ENCODE peak calls at places on chromosomes 11 and 22, in four cellular contexts. One of them, this sample, is unnamed.

GRCh38 chr22:30992565-30992964 is 23.5 kb downstream of the TUG1 start:
- DNase-seq in IMR-90: no peak
- DNase-seq in ovary: no peak
- DNase-seq in esophagus squamous epithelium: no peak
- DNase-seq in this sample: no peak

GRCh38 chr11:24598636-24599035 is 101.8 kb downstream of the LUZP2 start:
- DNase-seq in IMR-90: no peak
- DNase-seq in ovary: no peak
- DNase-seq in esophagus squamous epithelium: no peak
- DNase-seq in this sample: no peak

GRCh38 chr22:17785185-17786184 is 11.2 kb upstream of the BID start:
- DNase-seq in IMR-90: no peak
- DNase-seq in ovary: peak; percentile 60
- DNase-seq in esophagus squamous epithelium: no peak
- DNase-seq in this sample: peak; percentile 79

GRCh38 chr11:19846654-19847330 is 134.2 kb downstream of the NAV2 start:
- DNase-seq in IMR-90: peak; percentile 30
- DNase-seq in ovary: peak; percentile 86
- DNase-seq in esophagus squamous epithelium: no peak
- DNase-seq in this sample: no peak

GRCh38 chr11:81036168-81036870 is 1595.5 kb upstream of the TENM4 start:
- DNase-seq in IMR-90: no peak
- DNase-seq in ovary: no peak
- DNase-seq in esophagus squamous epithelium: no peak
- DNase-seq in this sample: no peak

GRCh38 chr11:104175769-104176168 is 11.8 kb upstream of the PDGFD start:
- DNase-seq in IMR-90: no peak
- DNase-seq in ovary: no peak
- DNase-seq in esophagus squamous epithelium: no peak
- DNase-seq in this sample: no peak

GRCh38 chr11:121520243-121521144 is 67.7 kb upstream of the SORL1-AS1 start:
- DNase-seq in IMR-90: peak; percentile 89
- DNase-seq in ovary: no peak
- DNase-seq in esophagus squamous epithelium: no peak
- DNase-seq in this sample: no peak

GRCh38 chr11:17753153-17753552 is 18.6 kb downstream of the KCNC1 start:
- DNase-seq in IMR-90: no peak
- DNase-seq in ovary: no peak
- DNase-seq in esophagus squamous epithelium: no peak
- DNase-seq in this sample: peak; percentile 19

GRCh38 chr11:46300270-46300669 is 22.8 kb downstream of the CREB3L1 start:
- DNase-seq in IMR-90: no peak
- DNase-seq in ovary: no peak
- DNase-seq in esophagus squamous epithelium: no peak
- DNase-seq in this sample: no peak

GRCh38 chr11:72695354-72695753 is 21.1 kb upstream of the PDE2A start:
- DNase-seq in IMR-90: no peak
- DNase-seq in ovary: no peak
- DNase-seq in esophagus squamous epithelium: no peak
- DNase-seq in this sample: no peak

GRCh38 chr22:50302564-50302963 is 4.9 kb downstream of the PLXNB2 start:
- DNase-seq in IMR-90: no peak
- DNase-seq in ovary: no peak
- DNase-seq in esophagus squamous epithelium: no peak
- DNase-seq in this sample: no peak

GRCh38 chr22:39236321-39237275 is 8.2 kb downstream of the PDGFB start:
- DNase-seq in IMR-90: no peak
- DNase-seq in ovary: no peak
- DNase-seq in esophagus squamous epithelium: no peak
- DNase-seq in this sample: no peak

GRCh38 chr22:50576070-50576469 is 2.2 kb downstream of the CPT1B start:
- DNase-seq in IMR-90: peak; percentile 44
- DNase-seq in ovary: no peak
- DNase-seq in esophagus squamous epithelium: no peak
- DNase-seq in this sample: no peak

GRCh38 chr11:13140028-13140870 is 131.1 kb downstream of the RASSF10 start:
- DNase-seq in IMR-90: peak; percentile 26
- DNase-seq in ovary: no peak
- DNase-seq in esophagus squamous epithelium: no peak
- DNase-seq in this sample: no peak

GRCh38 chr22:22955866-22956535 is 68.4 kb downstream of the IGLL5 start:
- DNase-seq in IMR-90: peak; percentile 61
- DNase-seq in ovary: peak; percentile 63
- DNase-seq in esophagus squamous epithelium: no peak
- DNase-seq in this sample: peak; percentile 89

GRCh38 chr11:117221775-117222517 is 9.9 kb downstream of the PCSK7 start:
- DNase-seq in IMR-90: peak; percentile 72
- DNase-seq in ovary: peak; percentile 89
- DNase-seq in esophagus squamous epithelium: no peak
- DNase-seq in this sample: peak; percentile 58

GRCh38 chr11:118275184-118275583 is 11.1 kb upstream of the MPZL2 start:
- DNase-seq in IMR-90: no peak
- DNase-seq in ovary: no peak
- DNase-seq in esophagus squamous epithelium: no peak
- DNase-seq in this sample: no peak

GRCh38 chr22:33896801-33897620 is 23.3 kb downstream of the LARGE1 start:
- DNase-seq in IMR-90: peak; percentile 45
- DNase-seq in ovary: no peak
- DNase-seq in esophagus squamous epithelium: no peak
- DNase-seq in this sample: no peak

GRCh38 chr11:69968407-69969347 is 109.4 kb upstream of the ANO1 start:
- DNase-seq in IMR-90: no peak
- DNase-seq in ovary: peak; percentile 46
- DNase-seq in esophagus squamous epithelium: no peak
- DNase-seq in this sample: no peak

GRCh38 chr11:80388133-80388532 is 947.3 kb upstream of the TENM4 start:
- DNase-seq in IMR-90: no peak
- DNase-seq in ovary: no peak
- DNase-seq in esophagus squamous epithelium: no peak
- DNase-seq in this sample: no peak

GRCh38 chr22:27597703-27598444 is 203.7 kb downstream of the MN1 start:
- DNase-seq in IMR-90: no peak
- DNase-seq in ovary: no peak
- DNase-seq in esophagus squamous epithelium: no peak
- DNase-seq in this sample: no peak

GRCh38 chr22:27097933-27098332 is 440.5 kb downstream of the MIAT start:
- DNase-seq in IMR-90: no peak
- DNase-seq in ovary: no peak
- DNase-seq in esophagus squamous epithelium: no peak
- DNase-seq in this sample: no peak

GRCh38 chr11:86672007-86672621 is at the start of gene ME3:
- DNase-seq in IMR-90: peak; percentile 44
- DNase-seq in ovary: peak; percentile 84
- DNase-seq in esophagus squamous epithelium: no peak
- DNase-seq in this sample: peak; percentile 73

GRCh38 chr22:50310949-50311444 is 3.6 kb upstream of the PLXNB2 start:
- DNase-seq in IMR-90: no peak
- DNase-seq in ovary: no peak
- DNase-seq in esophagus squamous epithelium: no peak
- DNase-seq in this sample: no peak

GRCh38 chr22:38570841-38571364 is 920 bp upstream of the DMC1 start:
- DNase-seq in IMR-90: peak; percentile 17
- DNase-seq in ovary: no peak
- DNase-seq in esophagus squamous epithelium: no peak
- DNase-seq in this sample: peak; percentile 57

GRCh38 chr11:28346721-28347120 is 238.5 kb downstream of the METTL15 start:
- DNase-seq in IMR-90: no peak
- DNase-seq in ovary: no peak
- DNase-seq in esophagus squamous epithelium: no peak
- DNase-seq in this sample: no peak

GRCh38 chr11:33867566-33867965 is 24.3 kb downstream of the LMO2 start:
- DNase-seq in IMR-90: no peak
- DNase-seq in ovary: no peak
- DNase-seq in esophagus squamous epithelium: no peak
- DNase-seq in this sample: no peak

GRCh38 chr11:11351042-11351586 is 1.9 kb downstream of the CSNK2A3 start:
- DNase-seq in IMR-90: no peak
- DNase-seq in ovary: no peak
- DNase-seq in esophagus squamous epithelium: no peak
- DNase-seq in this sample: no peak

GRCh38 chr11:15769203-15769602 is 587.1 kb downstream of the SOX6 start:
- DNase-seq in IMR-90: no peak
- DNase-seq in ovary: no peak
- DNase-seq in esophagus squamous epithelium: no peak
- DNase-seq in this sample: no peak

GRCh38 chr11:35454362-35454761 is 35.0 kb upstream of the SLC1A2 start:
- DNase-seq in IMR-90: no peak
- DNase-seq in ovary: no peak
- DNase-seq in esophagus squamous epithelium: no peak
- DNase-seq in this sample: no peak

GRCh38 chr11:80958414-80958813 is 1517.6 kb upstream of the TENM4 start:
- DNase-seq in IMR-90: peak; percentile 1
- DNase-seq in ovary: no peak
- DNase-seq in esophagus squamous epithelium: no peak
- DNase-seq in this sample: no peak

GRCh38 chr11:75022759-75023396 is 34.1 kb downstream of the NEU3 start:
- DNase-seq in IMR-90: peak; percentile 84
- DNase-seq in ovary: peak; percentile 71
- DNase-seq in esophagus squamous epithelium: no peak
- DNase-seq in this sample: peak; percentile 90

GRCh38 chr11:67022341-67022933 is 497 bp upstream of the SYT12 start:
- DNase-seq in IMR-90: peak; percentile 52
- DNase-seq in ovary: peak; percentile 63
- DNase-seq in esophagus squamous epithelium: no peak
- DNase-seq in this sample: no peak

GRCh38 chr11:102914238-102915043 is 39.7 kb upstream of the MMP12 start:
- DNase-seq in IMR-90: peak; percentile 56
- DNase-seq in ovary: no peak
- DNase-seq in esophagus squamous epithelium: no peak
- DNase-seq in this sample: no peak

GRCh38 chr11:92376146-92376599 is 151.6 kb downstream of the FAT3 start:
- DNase-seq in IMR-90: peak; percentile 83
- DNase-seq in ovary: no peak
- DNase-seq in esophagus squamous epithelium: no peak
- DNase-seq in this sample: no peak

GRCh38 chr11:44570411-44571155 is 5.1 kb downstream of the CD82 start:
- DNase-seq in IMR-90: no peak
- DNase-seq in ovary: no peak
- DNase-seq in esophagus squamous epithelium: no peak
- DNase-seq in this sample: no peak
- H3K4me1 ChIP-seq in IMR-90: peaks cover 53% of the 10 kb centered on the region
- H3K4me1 ChIP-seq in ovary: peaks cover 18% of the 10 kb centered on the region
- H3K4me1 ChIP-seq in esophagus squamous epithelium: peaks cover 100% of the 10 kb centered on the region
- H3K4me1 ChIP-seq in this sample: peaks cover 47% of the 10 kb centered on the region

GRCh38 chr11:326842-327580 is 6.4 kb upstream of the IFITM3 start:
- DNase-seq in IMR-90: peak; percentile 42
- DNase-seq in ovary: peak; percentile 93
- DNase-seq in esophagus squamous epithelium: no peak
- DNase-seq in this sample: peak; percentile 97
- TF ChIP-seq POLR2A in IMR-90: no peak
- TF ChIP-seq POLR2A in ovary: peak; percentile 14
- TF ChIP-seq POLR2A in esophagus squamous epithelium: peak; percentile 37
- TF ChIP-seq POLR2A in this sample: no peak

GRCh38 chr11:119721129-119722120 is 7.6 kb downstream of the NECTIN1 start:
- DNase-seq in IMR-90: no peak
- DNase-seq in ovary: no peak
- DNase-seq in esophagus squamous epithelium: no peak
- DNase-seq in this sample: no peak
- TF ChIP-seq CTCF in IMR-90: peak; percentile 26
- TF ChIP-seq CTCF in ovary: no peak
- TF ChIP-seq CTCF in esophagus squamous epithelium: peak; percentile 36
- TF ChIP-seq CTCF in this sample: peak; percentile 42

GRCh38 chr11:123064268-123064657 is 2.3 kb upstream of the HSPA8 start:
- DNase-seq in IMR-90: no peak
- DNase-seq in ovary: no peak
- DNase-seq in esophagus squamous epithelium: no peak
- DNase-seq in this sample: peak; percentile 4
- H3K4me1 ChIP-seq in IMR-90: peaks cover 5% of the 10 kb centered on the region
- H3K4me1 ChIP-seq in ovary: peaks cover 8% of the 10 kb centered on the region
- H3K4me1 ChIP-seq in esophagus squamous epithelium: peaks cover 54% of the 10 kb centered on the region
- H3K4me1 ChIP-seq in this sample: peaks cover under 1% of the 10 kb centered on the region

GRCh38 chr11:114102993-114103896 is 43.7 kb downstream of the ZBTB16 start:
- DNase-seq in IMR-90: no peak
- DNase-seq in ovary: no peak
- DNase-seq in esophagus squamous epithelium: no peak
- DNase-seq in this sample: no peak

GRCh38 chr11:114095899-114096298 is 36.4 kb downstream of the ZBTB16 start:
- DNase-seq in IMR-90: no peak
- DNase-seq in ovary: no peak
- DNase-seq in esophagus squamous epithelium: no peak
- DNase-seq in this sample: no peak

GRCh38 chr11:114094516-114094915 is 35.0 kb downstream of the ZBTB16 start:
- DNase-seq in IMR-90: no peak
- DNase-seq in ovary: no peak
- DNase-seq in esophagus squamous epithelium: no peak
- DNase-seq in this sample: no peak

GRCh38 chr11:114099392-114100178 is 40.1 kb downstream of the ZBTB16 start:
- DNase-seq in IMR-90: no peak
- DNase-seq in ovary: no peak
- DNase-seq in esophagus squamous epithelium: no peak
- DNase-seq in this sample: no peak

GRCh38 chr11:114098927-114099326 is 39.4 kb downstream of the ZBTB16 start:
- DNase-seq in IMR-90: no peak
- DNase-seq in ovary: no peak
- DNase-seq in esophagus squamous epithelium: no peak
- DNase-seq in this sample: peak; percentile 35
- TF ChIP-seq POLR2A in IMR-90: no peak
- TF ChIP-seq POLR2A in ovary: no peak
- TF ChIP-seq POLR2A in esophagus squamous epithelium: no peak
- TF ChIP-seq POLR2A in this sample: no peak

GRCh38 chr11:64251986-64252837 is 882 bp downstream of the PLCB3 start:
- DNase-seq in IMR-90: no peak
- DNase-seq in ovary: peak; percentile 74
- DNase-seq in esophagus squamous epithelium: no peak
- DNase-seq in this sample: peak; percentile 86
- TF ChIP-seq CTCF in IMR-90: peak; percentile 35
- TF ChIP-seq CTCF in ovary: peak; percentile 20
- TF ChIP-seq CTCF in esophagus squamous epithelium: peak; percentile 12
- TF ChIP-seq CTCF in this sample: no peak